ENCODE peak calls at places on chromosomes 6 and 20, in six cellular contexts. R is hepatocyte, W is HCT116, L is GM12878, A is GM23248, D is fibroblast of lung. O is an unnamed sample. For H3K36me3, the result is how much of the 10 kb centered on the place peaks cover.

GRCh38 chr20:53728359-53728758 is 134.7 kb upstream of the ZNF217 start:
- DNase-seq in R (no peak), L (no peak), W (no peak), D (no peak), A (no peak), O (no peak)

GRCh38 chr6:128519132-128519930 is 1.1 kb downstream of the PTPRK start:
- DNase-seq in L (no peak), W (no peak), R (peak), A (peak), D (peak), O (peak)

GRCh38 chr6:154352898-154353585 is 3.6 kb downstream of the IPCEF1 start:
- DNase-seq in R (no peak), D (no peak), W (no peak), A (no peak), L (peak), O (no peak)

GRCh38 chr6:90412538-90413369 is 116.1 kb upstream of the BACH2 start:
- DNase-seq in D (no peak), W (no peak), A (no peak), R (no peak), L (no peak), O (no peak)

GRCh38 chr6:47736083-47736700 is 37.8 kb downstream of the ADGRF4 start:
- DNase-seq in W (no peak), R (no peak), L (no peak), D (peak), A (no peak), O (peak)

GRCh38 chr6:46927066-46927465 is 5.3 kb upstream of the ADGRF5 start:
- DNase-seq in A (peak), D (peak), W (no peak), R (no peak), L (no peak), O (no peak)

GRCh38 chr6:34391023-34391485 is 1.4 kb downstream of the NUDT3 start:
- DNase-seq in D (peak), A (peak), R (peak), L (no peak), W (no peak), O (peak)

GRCh38 chr20:3222635-3223600 is 13.6 kb downstream of the ITPA start:
- DNase-seq in D (no peak), A (no peak), L (no peak), R (peak), W (no peak), O (no peak)

GRCh38 chr20:18001131-18001921 is 32.5 kb downstream of the MGME1 start:
- DNase-seq in W (no peak), L (no peak), R (peak), A (peak), D (peak), O (no peak)

GRCh38 chr20:43911066-43911465 is 3.6 kb upstream of the TOX2 start:
- DNase-seq in W (peak), D (peak), L (no peak), A (peak), R (no peak), O (no peak)

GRCh38 chr6:28893172-28893799 is 30.5 kb downstream of the TRIM27 start:
- DNase-seq in W (no peak), A (no peak), L (no peak), D (no peak), R (no peak), O (no peak)

GRCh38 chr6:37137881-37138568 is 31.9 kb upstream of the PIM1 start:
- DNase-seq in L (no peak), D (peak), R (peak), W (no peak), A (peak), O (no peak)

GRCh38 chr20:48324744-48325143 is 503.1 kb downstream of the PREX1 start:
- DNase-seq in D (no peak), L (no peak), R (no peak), A (no peak), W (no peak), O (no peak)

GRCh38 chr6:16078064-16078463 is 50.8 kb upstream of the MYLIP start:
- DNase-seq in A (no peak), W (no peak), D (no peak), R (no peak), L (peak), O (no peak)

GRCh38 chr6:39688494-39688893 is 36.7 kb downstream of the KIF6 start:
- DNase-seq in D (peak), W (no peak), A (peak), L (no peak), R (no peak), O (peak)

GRCh38 chr6:148565931-148566663 is 180.7 kb upstream of the UST start:
- DNase-seq in A (peak), W (peak), D (peak), L (no peak), R (no peak), O (no peak)

GRCh38 chr20:44706371-44707258 is 8.6 kb upstream of the CCN5 start:
- DNase-seq in L (no peak), A (peak), W (no peak), R (no peak), D (peak), O (no peak)

DNA sequence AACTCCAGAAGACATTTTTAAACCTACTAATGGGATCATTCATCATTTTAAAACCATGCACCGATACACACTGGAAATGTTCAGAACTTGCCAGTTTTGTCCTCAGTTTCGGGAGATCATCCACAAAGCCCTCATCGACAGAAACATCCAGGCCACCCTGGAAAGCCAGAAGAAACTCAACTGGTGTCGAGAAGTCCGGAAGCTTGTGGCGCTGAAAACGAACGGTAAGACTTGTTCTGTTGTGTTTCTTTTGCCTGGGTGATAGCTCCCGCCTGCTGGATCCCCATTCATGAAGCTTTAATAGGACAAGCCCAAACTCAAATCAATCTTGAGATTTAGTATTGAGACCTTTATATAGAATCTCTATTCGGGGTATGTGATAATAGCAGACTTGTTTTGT is 4.2 kb downstream of the TNFAIP3 start:
- DNase-seq in D (no peak), L (no peak), A (no peak), R (no peak), W (no peak), O (no peak)
- H3K36me3 ChIP-seq in D (under half), L (under half), A (under half), R (under half), W (under half), O (under half)

DNA sequence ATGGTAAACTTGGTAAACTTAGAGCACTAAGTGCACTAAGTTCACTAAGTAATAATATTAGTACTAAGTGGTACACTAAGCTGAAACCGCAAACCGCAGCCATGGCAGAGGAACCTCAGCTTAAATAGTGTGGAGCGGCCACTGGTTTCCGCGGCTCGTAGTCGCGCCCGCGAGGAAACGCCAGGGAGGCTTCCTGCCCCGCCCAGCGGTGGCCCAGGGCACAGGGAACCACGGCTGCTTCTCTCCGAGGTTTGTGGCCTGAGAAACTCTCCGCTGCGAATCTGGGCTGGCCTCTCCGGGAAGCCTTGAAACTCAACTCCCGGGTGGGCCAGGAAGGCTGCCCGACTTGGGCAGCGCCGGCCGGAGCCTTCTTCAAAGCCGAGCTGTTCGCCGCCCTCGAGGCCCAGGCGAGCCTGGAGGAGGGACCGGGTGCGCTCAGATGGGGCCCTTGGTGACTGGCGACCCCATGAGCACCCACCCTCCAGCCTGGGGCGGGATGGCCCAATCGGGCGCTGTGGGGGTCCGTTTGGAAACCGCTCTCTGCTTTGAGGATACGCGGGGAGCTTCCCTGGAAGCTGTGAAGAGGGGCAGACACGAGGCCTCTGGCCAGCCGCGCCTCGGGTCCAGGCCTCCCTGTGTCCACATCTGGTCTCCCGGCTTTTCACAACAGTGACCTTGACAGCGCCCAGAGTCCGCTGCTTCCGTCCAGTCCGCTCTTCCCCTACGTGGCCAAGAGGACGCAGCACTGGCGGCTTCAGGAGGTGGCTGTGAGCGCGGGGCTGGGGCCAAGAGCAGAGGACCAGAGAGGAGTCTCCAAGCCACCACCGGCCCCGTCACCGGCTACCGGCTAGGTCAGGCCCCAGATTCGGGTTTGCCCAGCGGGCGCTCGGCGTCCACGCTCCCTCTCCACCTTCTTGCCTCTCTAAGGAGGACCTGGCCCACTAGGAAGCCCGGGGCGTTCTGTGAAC is 25.4 kb upstream of the HLA-E start:
- DNase-seq in W (no peak), D (peak), A (peak), R (no peak), L (peak), O (peak)
- TF ChIP-seq EZH2 in W (no peak), D (peak), A (peak), R (no peak), L (no peak), O (peak)

GRCh38 chr6:548091-548490 is 108.8 kb downstream of the HUS1B start:
- DNase-seq in L (no peak), W (no peak), R (no peak), A (no peak), D (no peak), O (no peak)
- H3K36me3 ChIP-seq in L (under half), W (under half), R (under half), A (under half), D (under half), O (under half)

DNA sequence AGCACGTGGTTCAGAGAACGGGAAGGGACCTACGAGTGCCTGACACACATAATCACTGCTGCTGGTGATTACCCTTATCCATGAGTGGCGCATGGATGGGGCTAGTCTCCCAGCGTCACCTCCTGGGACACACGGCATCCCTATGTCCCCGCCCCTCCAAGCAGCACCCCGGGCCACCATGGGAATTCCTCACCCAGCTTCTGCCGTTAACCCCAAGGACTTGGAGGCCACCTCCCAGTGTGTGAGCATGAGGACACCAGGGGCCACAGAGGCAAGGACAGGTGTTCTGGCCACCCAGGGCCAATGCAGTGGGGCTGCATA is 9.8 kb downstream of the CHRNA4 start:
- DNase-seq in W (no peak), R (no peak), D (no peak), A (no peak), L (no peak), O (no peak)
- TF ChIP-seq EZH2 in W (no peak), R (no peak), D (no peak), A (no peak), L (no peak), O (no peak)

GRCh38 chr6:149728499-149729234 is 10.8 kb upstream of the LATS1 start:
- DNase-seq in W (no peak), A (no peak), D (no peak), L (no peak), R (peak), O (no peak)

GRCh38 chr6:149723262-149723661 is 5.4 kb upstream of the LATS1 start:
- DNase-seq in D (no peak), R (no peak), A (no peak), W (no peak), L (no peak), O (no peak)

GRCh38 chr6:149723771-149724417 is 6.0 kb upstream of the LATS1 start:
- DNase-seq in L (no peak), W (peak), A (peak), R (peak), D (peak), O (peak)

GRCh38 chr6:149727793-149728498 is 10.0 kb upstream of the LATS1 start:
- DNase-seq in A (no peak), L (no peak), W (no peak), R (no peak), D (no peak), O (no peak)

GRCh38 chr6:149725785-149726184 is 7.9 kb upstream of the LATS1 start:
- DNase-seq in L (no peak), A (no peak), D (no peak), W (no peak), R (no peak), O (no peak)
- H3K36me3 ChIP-seq in L (under half), A (under half), D (under half), W (under half), R (under half), O (under half)

GRCh38 chr6:108164815-108165706 is 761 bp upstream of the NR2E1 start:
- DNase-seq in L (no peak), A (peak), D (no peak), W (no peak), R (no peak), O (no peak)

GRCh38 chr6:108163267-108163643 is 2.6 kb upstream of the NR2E1 start:
- DNase-seq in R (no peak), A (no peak), W (peak), D (no peak), L (no peak), O (no peak)

GRCh38 chr6:108164537-108164814 is 1.3 kb upstream of the NR2E1 start:
- DNase-seq in R (no peak), D (no peak), W (no peak), A (no peak), L (no peak), O (no peak)

GRCh38 chr6:108161724-108162282 is 4.0 kb upstream of the NR2E1 start:
- DNase-seq in W (no peak), D (no peak), A (no peak), R (no peak), L (no peak), O (no peak)

DNA sequence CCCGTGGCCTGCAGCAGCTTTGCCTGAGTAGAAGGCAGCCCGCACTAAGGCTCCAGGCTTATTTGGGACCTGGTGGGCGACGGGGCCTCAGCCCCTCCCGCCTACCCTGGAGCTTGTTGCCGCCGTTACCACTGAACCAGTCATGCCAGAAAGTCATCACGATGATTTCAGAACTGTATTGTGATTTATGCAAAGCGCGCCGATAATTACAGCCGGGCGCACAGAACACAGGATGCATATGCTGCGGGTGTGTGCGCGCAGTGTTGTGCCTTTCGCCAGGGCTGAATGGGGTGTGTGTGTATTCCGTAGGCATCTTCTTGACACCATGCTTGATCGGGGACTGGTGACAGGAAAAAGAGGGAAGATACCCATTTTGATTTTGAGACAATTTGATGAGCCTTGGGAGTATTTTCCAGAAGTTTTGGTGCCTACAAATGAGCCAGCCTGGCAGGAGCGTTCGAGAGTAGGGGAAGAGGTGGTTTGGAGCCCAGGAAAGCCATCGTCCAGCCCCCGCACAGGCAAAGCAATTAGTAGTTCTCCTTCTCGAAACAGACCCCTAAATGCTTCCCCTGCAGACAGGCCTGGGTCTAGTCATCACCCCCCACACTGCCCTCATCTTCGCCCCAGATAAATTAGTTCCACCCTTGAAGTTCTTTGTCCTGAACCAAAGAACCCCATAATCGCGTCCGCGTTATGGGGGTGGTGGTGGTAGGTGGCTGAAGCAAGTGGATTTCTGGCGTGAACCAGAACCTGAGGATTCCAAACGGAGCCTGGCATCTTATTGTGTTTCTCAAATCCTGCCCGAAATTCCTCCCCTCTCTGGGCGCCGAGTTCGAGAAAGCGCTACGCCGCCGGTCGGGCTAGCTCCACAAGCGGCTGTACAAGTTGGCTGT is 1.9 kb upstream of the NR2E1 start:
- DNase-seq in A (peak), R (no peak), W (no peak), D (no peak), L (no peak), O (no peak)
- TF ChIP-seq EZH2 in A (peak), R (peak), W (no peak), D (peak), L (no peak), O (peak)

DNA sequence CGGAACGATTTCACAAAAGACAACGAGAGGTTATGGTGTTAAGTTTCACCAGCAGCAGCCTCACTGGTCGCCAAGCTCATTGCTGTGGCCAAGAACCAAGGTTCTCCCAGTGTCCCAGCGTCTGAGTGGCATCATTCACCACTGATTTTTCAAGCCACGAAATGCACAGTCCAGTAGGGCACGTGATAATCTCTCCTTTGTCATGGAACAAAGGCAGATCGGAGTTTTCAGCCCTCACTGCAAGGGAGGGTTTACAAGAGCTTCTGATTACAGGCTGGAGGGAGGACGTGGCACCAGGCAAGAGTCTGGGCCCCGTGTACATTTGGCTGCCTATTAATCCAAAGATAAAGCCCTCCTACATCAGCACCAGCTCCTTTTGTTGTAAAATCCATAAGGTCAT is 2.0 kb downstream of the CD24 start:
- DNase-seq in L (no peak), W (no peak), R (peak), D (peak), A (no peak), O (no peak)
- H3K36me3 ChIP-seq in L (under half), W (under half), R (under half), D (under half), A (under half), O (under half)

GRCh38 chr6:50850223-50850751 is 31.6 kb downstream of the TFAP2B start:
- DNase-seq in D (no peak), R (peak), L (no peak), W (no peak), A (no peak), O (peak)
- TF ChIP-seq EZH2 in D (no peak), R (no peak), L (no peak), W (no peak), A (no peak), O (peak)

GRCh38 chr6:13796781-13797180 is 17.6 kb downstream of the MCUR1 start:
- DNase-seq in R (no peak), A (no peak), D (no peak), W (no peak), L (no peak), O (no peak)

GRCh38 chr6:13794184-13794583 is 20.2 kb downstream of the MCUR1 start:
- DNase-seq in D (peak), L (peak), R (no peak), W (no peak), A (peak), O (peak)

GRCh38 chr6:13800615-13801014 is 13.7 kb downstream of the MCUR1 start:
- DNase-seq in D (no peak), R (no peak), L (no peak), W (no peak), A (no peak), O (no peak)

GRCh38 chr6:13795041-13795748 is 19.2 kb downstream of the MCUR1 start:
- DNase-seq in R (peak), W (peak), A (peak), L (peak), D (peak), O (peak)
- H3K36me3 ChIP-seq in R (under half), W (under half), A (under half), L (under half), D (under half), O (under half)

O was measured in A673.